ENCODE peak calls at places on chromosomes 16 and 17, in eight cellular contexts. One of them, this sample, is unnamed.
A peak's percentile ranks its signal among the peaks of the same experiment; 100 is the strongest.

GRCh38 chr17:59366773-59367656 is 35.6 kb downstream of the YPEL2 start:
- DNase-seq in stomach: peak; percentile 89
- DNase-seq in CD8-positive, alpha-beta T cell: no peak
- DNase-seq in upper lobe of right lung: peak; percentile 70
- DNase-seq in heart right ventricle: no peak
- DNase-seq in heart left ventricle: no peak
- DNase-seq in pancreas: peak; percentile 91
- DNase-seq in AG04450: no peak
- DNase-seq in this sample: peak; percentile 83

GRCh38 chr17:27569257-27569722 is 61.7 kb upstream of the LGALS9 start:
- DNase-seq in pancreas: peak; percentile 60
- DNase-seq in stomach: no peak
- DNase-seq in upper lobe of right lung: no peak
- DNase-seq in CD8-positive, alpha-beta T cell: peak; percentile 66
- DNase-seq in heart right ventricle: no peak
- DNase-seq in AG04450: no peak
- DNase-seq in heart left ventricle: no peak
- DNase-seq in this sample: peak; percentile 53

GRCh38 chr16:27111486-27111885 is 44.8 kb downstream of the C16orf82 start:
- DNase-seq in heart left ventricle: no peak
- DNase-seq in AG04450: no peak
- DNase-seq in stomach: no peak
- DNase-seq in upper lobe of right lung: no peak
- DNase-seq in CD8-positive, alpha-beta T cell: no peak
- DNase-seq in pancreas: no peak
- DNase-seq in heart right ventricle: no peak
- DNase-seq in this sample: no peak

GRCh38 chr17:43224146-43224705 is 4.2 kb downstream of the CCDC200 start:
- DNase-seq in pancreas: peak; percentile 2
- DNase-seq in upper lobe of right lung: peak; percentile 48
- DNase-seq in heart left ventricle: no peak
- DNase-seq in CD8-positive, alpha-beta T cell: no peak
- DNase-seq in stomach: no peak
- DNase-seq in AG04450: no peak
- DNase-seq in heart right ventricle: no peak
- DNase-seq in this sample: no peak

GRCh38 chr17:59777033-59777432 is 69.6 kb downstream of the VMP1 start:
- DNase-seq in stomach: no peak
- DNase-seq in heart right ventricle: no peak
- DNase-seq in pancreas: no peak
- DNase-seq in AG04450: no peak
- DNase-seq in upper lobe of right lung: no peak
- DNase-seq in heart left ventricle: no peak
- DNase-seq in CD8-positive, alpha-beta T cell: no peak
- DNase-seq in this sample: no peak

GRCh38 chr17:40490289-40490853 is 11.1 kb downstream of the TNS4 start:
- DNase-seq in AG04450: peak; percentile 59
- DNase-seq in heart left ventricle: peak; percentile 58
- DNase-seq in upper lobe of right lung: no peak
- DNase-seq in heart right ventricle: peak; percentile 38
- DNase-seq in CD8-positive, alpha-beta T cell: no peak
- DNase-seq in pancreas: no peak
- DNase-seq in stomach: no peak
- DNase-seq in this sample: peak; percentile 90

GRCh38 chr16:21101631-21102420 is 48.8 kb downstream of the DNAH3 start:
- DNase-seq in stomach: peak; percentile 31
- DNase-seq in pancreas: peak; percentile 14
- DNase-seq in heart left ventricle: no peak
- DNase-seq in AG04450: no peak
- DNase-seq in upper lobe of right lung: no peak
- DNase-seq in CD8-positive, alpha-beta T cell: no peak
- DNase-seq in heart right ventricle: peak; percentile 36
- DNase-seq in this sample: peak; percentile 53

GRCh38 chr17:792277-792676 is 10.1 kb downstream of the MRM3 start:
- DNase-seq in upper lobe of right lung: no peak
- DNase-seq in stomach: no peak
- DNase-seq in pancreas: no peak
- DNase-seq in heart left ventricle: no peak
- DNase-seq in CD8-positive, alpha-beta T cell: no peak
- DNase-seq in heart right ventricle: no peak
- DNase-seq in AG04450: no peak
- DNase-seq in this sample: no peak

GRCh38 chr17:9389116-9389515 is 186.5 kb downstream of the STX8 start:
- DNase-seq in heart right ventricle: no peak
- DNase-seq in upper lobe of right lung: no peak
- DNase-seq in CD8-positive, alpha-beta T cell: no peak
- DNase-seq in AG04450: peak; percentile 77
- DNase-seq in pancreas: no peak
- DNase-seq in stomach: no peak
- DNase-seq in heart left ventricle: no peak
- DNase-seq in this sample: no peak

GRCh38 chr16:11090947-11091785 is 146.8 kb downstream of the CLEC16A start:
- DNase-seq in AG04450: no peak
- DNase-seq in stomach: no peak
- DNase-seq in CD8-positive, alpha-beta T cell: no peak
- DNase-seq in heart right ventricle: no peak
- DNase-seq in pancreas: no peak
- DNase-seq in upper lobe of right lung: no peak
- DNase-seq in heart left ventricle: no peak
- DNase-seq in this sample: no peak

GRCh38 chr17:32943647-32944191 is 15.8 kb downstream of the TMEM98 start:
- DNase-seq in upper lobe of right lung: no peak
- DNase-seq in stomach: no peak
- DNase-seq in heart left ventricle: no peak
- DNase-seq in pancreas: peak; percentile 29
- DNase-seq in CD8-positive, alpha-beta T cell: no peak
- DNase-seq in AG04450: peak; percentile 38
- DNase-seq in heart right ventricle: no peak
- DNase-seq in this sample: peak; percentile 45

GRCh38 chr16:53089434-53090270 is 34.9 kb downstream of the CHD9 start:
- DNase-seq in stomach: no peak
- DNase-seq in CD8-positive, alpha-beta T cell: no peak
- DNase-seq in upper lobe of right lung: no peak
- DNase-seq in heart right ventricle: no peak
- DNase-seq in AG04450: no peak
- DNase-seq in heart left ventricle: no peak
- DNase-seq in pancreas: no peak
- DNase-seq in this sample: no peak

GRCh38 chr16:57677622-57678369 is 9.7 kb downstream of the ADGRG3 start:
- DNase-seq in heart left ventricle: peak; percentile 17
- DNase-seq in stomach: peak; percentile 73
- DNase-seq in AG04450: no peak
- DNase-seq in CD8-positive, alpha-beta T cell: no peak
- DNase-seq in pancreas: peak; percentile 67
- DNase-seq in upper lobe of right lung: no peak
- DNase-seq in heart right ventricle: no peak
- DNase-seq in this sample: no peak

GRCh38 chr17:45846223-45846622 is 1.5 kb downstream of the SPPL2C start:
- DNase-seq in pancreas: no peak
- DNase-seq in heart right ventricle: no peak
- DNase-seq in AG04450: no peak
- DNase-seq in stomach: no peak
- DNase-seq in heart left ventricle: no peak
- DNase-seq in upper lobe of right lung: no peak
- DNase-seq in CD8-positive, alpha-beta T cell: peak; percentile 10
- DNase-seq in this sample: no peak

GRCh38 chr16:23595246-23595950 is 718 bp downstream of the NDUFAB1 start:
- DNase-seq in upper lobe of right lung: no peak
- DNase-seq in heart right ventricle: no peak
- DNase-seq in heart left ventricle: no peak
- DNase-seq in AG04450: no peak
- DNase-seq in pancreas: no peak
- DNase-seq in stomach: no peak
- DNase-seq in CD8-positive, alpha-beta T cell: no peak
- DNase-seq in this sample: peak; percentile 6

GRCh38 chr16:55703003-55704001 is 47.5 kb downstream of the SLC6A2 start:
- DNase-seq in stomach: no peak
- DNase-seq in upper lobe of right lung: no peak
- DNase-seq in AG04450: peak; percentile 41
- DNase-seq in heart left ventricle: no peak
- DNase-seq in heart right ventricle: no peak
- DNase-seq in CD8-positive, alpha-beta T cell: no peak
- DNase-seq in pancreas: no peak
- DNase-seq in this sample: peak; percentile 78

DNA sequence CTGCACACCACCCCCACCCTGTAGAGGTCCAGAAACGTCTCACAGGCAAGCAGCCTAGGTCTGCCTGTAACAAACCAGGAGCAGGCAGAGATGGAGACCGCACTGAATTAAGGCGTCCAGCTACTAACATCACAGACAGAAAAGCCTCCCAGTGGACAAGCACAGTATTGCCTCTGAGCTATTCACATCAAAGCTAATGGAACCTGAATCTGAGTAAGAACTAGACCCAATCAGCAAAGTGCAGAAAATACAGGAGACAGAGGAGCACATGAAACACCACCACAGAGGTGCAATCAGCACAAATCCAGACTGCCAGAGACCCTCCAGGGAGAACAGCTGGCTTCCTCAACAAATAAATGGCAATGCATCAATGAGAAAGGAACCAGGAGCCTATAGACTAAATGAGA is 22.2 kb upstream of the PEMT start:
- DNase-seq in pancreas: peak; percentile 61
- DNase-seq in AG04450: peak; percentile 46
- DNase-seq in upper lobe of right lung: no peak
- DNase-seq in stomach: peak; percentile 63
- DNase-seq in CD8-positive, alpha-beta T cell: peak; percentile 42
- DNase-seq in heart right ventricle: no peak
- DNase-seq in heart left ventricle: no peak
- DNase-seq in this sample: peak; percentile 81
- TF ChIP-seq CTCF in pancreas: peak; percentile 70
- TF ChIP-seq CTCF in AG04450: peak; percentile 84
- TF ChIP-seq CTCF in upper lobe of right lung: peak; percentile 72
- TF ChIP-seq CTCF in stomach: no peak
- TF ChIP-seq CTCF in CD8-positive, alpha-beta T cell: peak; percentile 64
- TF ChIP-seq CTCF in heart right ventricle: peak; percentile 65
- TF ChIP-seq CTCF in heart left ventricle: peak; percentile 51
- TF ChIP-seq CTCF in this sample: peak; percentile 84

GRCh38 chr16:714079-714478 is 839 bp upstream of the METRN start:
- DNase-seq in heart right ventricle: no peak
- DNase-seq in stomach: no peak
- DNase-seq in CD8-positive, alpha-beta T cell: no peak
- DNase-seq in upper lobe of right lung: no peak
- DNase-seq in pancreas: no peak
- DNase-seq in AG04450: no peak
- DNase-seq in heart left ventricle: no peak
- DNase-seq in this sample: no peak
- H3K27ac ChIP-seq in heart right ventricle: no peak overlapping the region
- H3K27ac ChIP-seq in stomach: no peak overlapping the region
- H3K27ac ChIP-seq in CD8-positive, alpha-beta T cell: no peak overlapping the region
- H3K27ac ChIP-seq in upper lobe of right lung: no peak overlapping the region
- H3K27ac ChIP-seq in pancreas: no peak overlapping the region
- H3K27ac ChIP-seq in AG04450: no peak overlapping the region
- H3K27ac ChIP-seq in heart left ventricle: no peak overlapping the region
- H3K27ac ChIP-seq in this sample: no peak overlapping the region

DNA sequence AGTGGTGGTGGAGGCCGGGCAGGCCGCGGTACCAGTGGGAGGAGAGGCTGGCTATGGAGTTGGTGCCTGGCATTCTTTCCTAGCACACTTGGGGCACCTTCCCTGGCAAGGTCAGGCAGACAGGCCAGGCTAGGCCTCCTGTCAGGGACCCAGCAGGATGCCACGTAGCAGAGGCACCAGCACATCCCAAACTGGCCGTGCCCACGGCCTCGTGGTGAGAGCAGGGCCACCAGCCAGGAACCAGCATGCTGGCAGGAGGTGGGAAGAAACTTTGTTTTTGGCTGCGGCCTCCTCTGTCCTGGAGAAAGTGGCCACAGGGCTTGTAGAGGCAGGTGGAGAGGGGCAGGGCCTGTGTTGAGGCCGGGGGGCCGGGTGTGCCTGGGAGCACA is 57.6 kb upstream of the CBFA2T3 start:
- DNase-seq in AG04450: no peak
- DNase-seq in upper lobe of right lung: no peak
- DNase-seq in heart right ventricle: peak; percentile 0
- DNase-seq in CD8-positive, alpha-beta T cell: peak; percentile 10
- DNase-seq in heart left ventricle: peak; percentile 44
- DNase-seq in stomach: no peak
- DNase-seq in pancreas: no peak
- DNase-seq in this sample: no peak
- H3K4me3 ChIP-seq in AG04450: no peak overlapping the region
- H3K4me3 ChIP-seq in upper lobe of right lung: no peak overlapping the region
- H3K4me3 ChIP-seq in heart right ventricle: no peak overlapping the region
- H3K4me3 ChIP-seq in CD8-positive, alpha-beta T cell: no peak overlapping the region
- H3K4me3 ChIP-seq in heart left ventricle: no peak overlapping the region
- H3K4me3 ChIP-seq in stomach: no peak overlapping the region
- H3K4me3 ChIP-seq in pancreas: no peak overlapping the region
- H3K4me3 ChIP-seq in this sample: no peak overlapping the region

GRCh38 chr17:80362428-80363119 is 52.4 kb upstream of the ENDOV start:
- DNase-seq in upper lobe of right lung: no peak
- DNase-seq in CD8-positive, alpha-beta T cell: no peak
- DNase-seq in AG04450: no peak
- DNase-seq in heart right ventricle: no peak
- DNase-seq in stomach: no peak
- DNase-seq in heart left ventricle: no peak
- DNase-seq in pancreas: no peak
- DNase-seq in this sample: no peak

GRCh38 chr17:80360396-80360795 is 54.6 kb upstream of the ENDOV start:
- DNase-seq in AG04450: no peak
- DNase-seq in heart left ventricle: no peak
- DNase-seq in heart right ventricle: no peak
- DNase-seq in CD8-positive, alpha-beta T cell: no peak
- DNase-seq in stomach: no peak
- DNase-seq in pancreas: no peak
- DNase-seq in upper lobe of right lung: no peak
- DNase-seq in this sample: no peak

GRCh38 chr17:80363518-80364090 is 51.4 kb upstream of the ENDOV start:
- DNase-seq in heart left ventricle: no peak
- DNase-seq in pancreas: peak; percentile 84
- DNase-seq in AG04450: no peak
- DNase-seq in upper lobe of right lung: no peak
- DNase-seq in stomach: no peak
- DNase-seq in heart right ventricle: no peak
- DNase-seq in CD8-positive, alpha-beta T cell: no peak
- DNase-seq in this sample: no peak

GRCh38 chr17:80363120-80363515 is 51.8 kb upstream of the ENDOV start:
- DNase-seq in pancreas: no peak
- DNase-seq in CD8-positive, alpha-beta T cell: no peak
- DNase-seq in heart left ventricle: no peak
- DNase-seq in upper lobe of right lung: no peak
- DNase-seq in stomach: no peak
- DNase-seq in heart right ventricle: no peak
- DNase-seq in AG04450: no peak
- DNase-seq in this sample: peak; percentile 10

DNA sequence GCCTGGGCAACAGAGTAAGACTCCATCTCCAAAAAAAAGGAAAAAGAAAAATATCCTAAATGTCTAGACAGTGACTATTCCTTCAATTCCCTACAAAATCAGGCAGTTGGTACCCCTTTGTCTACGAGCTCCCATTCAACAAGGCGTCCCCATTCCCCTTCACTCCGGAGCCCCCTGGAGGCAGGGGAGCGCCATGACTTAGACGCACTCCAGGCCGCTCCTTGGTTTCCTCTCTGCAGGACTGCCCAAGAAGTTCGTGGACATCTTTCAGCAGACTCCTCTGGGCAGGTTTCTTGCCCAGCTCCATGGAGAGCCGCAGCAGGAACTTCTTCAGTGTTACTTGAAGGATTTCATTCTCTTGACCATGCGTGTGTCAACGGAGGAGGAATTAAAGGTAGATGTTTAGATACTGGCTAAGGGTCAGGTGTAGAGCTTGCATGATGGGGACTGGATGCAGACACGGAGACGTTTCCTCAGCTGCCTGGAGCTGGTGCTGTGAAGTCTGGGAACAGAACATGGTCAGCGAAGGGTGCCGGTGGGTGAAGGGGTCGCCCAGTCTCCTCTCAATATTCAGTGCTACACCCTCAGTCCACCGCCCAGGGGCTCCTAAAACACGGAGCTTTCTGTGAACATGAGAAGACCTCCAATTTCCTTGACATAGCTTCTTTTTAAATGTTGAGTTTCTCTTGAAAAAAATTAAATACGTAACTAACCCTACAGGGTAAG is 53.3 kb upstream of the ENDOV start:
- DNase-seq in AG04450: no peak
- DNase-seq in stomach: no peak
- DNase-seq in upper lobe of right lung: no peak
- DNase-seq in CD8-positive, alpha-beta T cell: no peak
- DNase-seq in heart right ventricle: no peak
- DNase-seq in heart left ventricle: no peak
- DNase-seq in pancreas: no peak
- DNase-seq in this sample: peak; percentile 35
- TF ChIP-seq CTCF in AG04450: peak; percentile 17
- TF ChIP-seq CTCF in stomach: no peak
- TF ChIP-seq CTCF in upper lobe of right lung: peak; percentile 26
- TF ChIP-seq CTCF in CD8-positive, alpha-beta T cell: peak; percentile 18
- TF ChIP-seq CTCF in heart right ventricle: peak; percentile 32
- TF ChIP-seq CTCF in heart left ventricle: peak; percentile 15
- TF ChIP-seq CTCF in pancreas: no peak
- TF ChIP-seq CTCF in this sample: peak; percentile 40

This sample was measured in cardiac muscle cell.